ENCODE peak calls at places on chromosomes 5 and 9, in six cellular contexts. Y is NCI-H2029; I is stimulated activated CD8-positive, alpha-beta memory T cell treated with anti-CD3 and anti-CD28 coated beads, Interleukin-4, amount 100 ng/mL, for 24 hours; M is astrocyte; W is GM03348; H is GM18507. U is an unnamed sample.

GRCh38 chr9:34190996-34191892 is 12.4 kb downstream of the UBAP1 start:
- DNase-seq in H (no peak), Y (no peak), W (no peak), I (no peak), M (no peak), U (peak; percentile 55)

GRCh38 chr9:71223953-71224538 is 102.6 kb upstream of the TRPM3 start:
- DNase-seq in Y (no peak), H (no peak), W (no peak), M (no peak), I (no peak), U (peak; percentile 5)

GRCh38 chr5:150068472-150068871 is 17.9 kb downstream of the CSF1R start:
- DNase-seq in W (no peak), Y (peak; percentile 49), M (no peak), I (no peak), H (no peak), U (no peak)

GRCh38 chr9:101485873-101486692 is 47.6 kb upstream of the RNF20 start:
- DNase-seq in W (peak; percentile 19), H (no peak), Y (no peak), I (no peak), M (no peak), U (no peak)

GRCh38 chr5:176575066-176575465 is 25.9 kb downstream of the CDHR2 start:
- DNase-seq in W (no peak), H (no peak), Y (no peak), I (no peak), M (no peak), U (no peak)

GRCh38 chr5:179264053-179264540 is 81.2 kb downstream of the ADAMTS2 start:
- DNase-seq in W (no peak), I (no peak), M (no peak), Y (no peak), H (no peak), U (no peak)

GRCh38 chr5:126851441-126852103 is 74.6 kb downstream of the LMNB1 start:
- DNase-seq in I (no peak), H (no peak), Y (no peak), M (no peak), W (no peak), U (no peak)

GRCh38 chr5:19322716-19323485 is 665.1 kb downstream of the CDH18 start:
- DNase-seq in M (peak; percentile 69), H (no peak), W (peak; percentile 2), I (no peak), Y (no peak), U (peak; percentile 53)

GRCh38 chr5:88190106-88190834 is 78.4 kb downstream of the TMEM161B start:
- DNase-seq in Y (no peak), W (no peak), M (no peak), H (no peak), I (peak; percentile 26), U (no peak)

GRCh38 chr9:3794005-3794404 is 268.2 kb upstream of the RFX3 start:
- DNase-seq in Y (peak; percentile 74), W (peak; percentile 47), M (peak; percentile 69), I (no peak), H (no peak), U (no peak)

GRCh38 chr5:123089572-123089970 is 530 bp downstream of the PRDM6 start:
- DNase-seq in Y (no peak), M (no peak), W (peak; percentile 74), H (no peak), I (no peak), U (peak; percentile 31)

GRCh38 chr5:160007610-160008009 is 1.3 kb upstream of the TTC1 start:
- DNase-seq in M (no peak), H (no peak), W (no peak), I (no peak), Y (no peak), U (no peak)

GRCh38 chr9:70615566-70616138 is 201.2 kb upstream of the KLF9 start:
- DNase-seq in H (no peak), W (no peak), M (no peak), I (no peak), Y (no peak), U (no peak)